ENCODE peak calls at places on chromosomes 6 and 20, in six cellular contexts. One of them, this sample, is unnamed.

GRCh38 chr6:90087103-90087833 is 193.0 kb downstream of the GJA10 start:
- DNase-seq in naive thymus-derived CD8-positive, alpha-beta T cell: no peak
- DNase-seq in activated CD4-positive, alpha-beta T cell treated with anti-CD3 and anti-CD28 coated beads, Interleukin-2, amount 10 ng/mL, durations not matched to agents 7 days and 5 days: no peak
- DNase-seq in small intestine: no peak
- DNase-seq in epithelial cell of esophagus: peak
- DNase-seq in mesenchymal stem cell: peak
- DNase-seq in this sample: peak

GRCh38 chr6:167113935-167114910 is 8.7 kb upstream of the CCR6 start:
- DNase-seq in naive thymus-derived CD8-positive, alpha-beta T cell: no peak
- DNase-seq in activated CD4-positive, alpha-beta T cell treated with anti-CD3 and anti-CD28 coated beads, Interleukin-2, amount 10 ng/mL, durations not matched to agents 7 days and 5 days: no peak
- DNase-seq in small intestine: peak
- DNase-seq in epithelial cell of esophagus: no peak
- DNase-seq in mesenchymal stem cell: no peak
- DNase-seq in this sample: no peak

GRCh38 chr6:114430534-114431124 is 87.8 kb upstream of the HS3ST5 start:
- DNase-seq in naive thymus-derived CD8-positive, alpha-beta T cell: no peak
- DNase-seq in activated CD4-positive, alpha-beta T cell treated with anti-CD3 and anti-CD28 coated beads, Interleukin-2, amount 10 ng/mL, durations not matched to agents 7 days and 5 days: no peak
- DNase-seq in small intestine: no peak
- DNase-seq in epithelial cell of esophagus: no peak
- DNase-seq in mesenchymal stem cell: peak
- DNase-seq in this sample: no peak

GRCh38 chr20:19770375-19770774 is 12.3 kb downstream of the RIN2 start:
- DNase-seq in naive thymus-derived CD8-positive, alpha-beta T cell: no peak
- DNase-seq in activated CD4-positive, alpha-beta T cell treated with anti-CD3 and anti-CD28 coated beads, Interleukin-2, amount 10 ng/mL, durations not matched to agents 7 days and 5 days: no peak
- DNase-seq in small intestine: no peak
- DNase-seq in epithelial cell of esophagus: no peak
- DNase-seq in mesenchymal stem cell: peak
- DNase-seq in this sample: no peak

GRCh38 chr6:1679691-1680068 is 70.0 kb downstream of the FOXC1 start:
- DNase-seq in naive thymus-derived CD8-positive, alpha-beta T cell: no peak
- DNase-seq in activated CD4-positive, alpha-beta T cell treated with anti-CD3 and anti-CD28 coated beads, Interleukin-2, amount 10 ng/mL, durations not matched to agents 7 days and 5 days: no peak
- DNase-seq in small intestine: no peak
- DNase-seq in epithelial cell of esophagus: no peak
- DNase-seq in mesenchymal stem cell: no peak
- DNase-seq in this sample: no peak

GRCh38 chr20:63522091-63522868 is 1.7 kb downstream of the PPDPF start:
- DNase-seq in naive thymus-derived CD8-positive, alpha-beta T cell: no peak
- DNase-seq in activated CD4-positive, alpha-beta T cell treated with anti-CD3 and anti-CD28 coated beads, Interleukin-2, amount 10 ng/mL, durations not matched to agents 7 days and 5 days: no peak
- DNase-seq in small intestine: no peak
- DNase-seq in epithelial cell of esophagus: no peak
- DNase-seq in mesenchymal stem cell: no peak
- DNase-seq in this sample: no peak

GRCh38 chr6:166310634-166311033 is 2.4 kb upstream of the PRR18 start:
- DNase-seq in naive thymus-derived CD8-positive, alpha-beta T cell: no peak
- DNase-seq in activated CD4-positive, alpha-beta T cell treated with anti-CD3 and anti-CD28 coated beads, Interleukin-2, amount 10 ng/mL, durations not matched to agents 7 days and 5 days: no peak
- DNase-seq in small intestine: no peak
- DNase-seq in epithelial cell of esophagus: no peak
- DNase-seq in mesenchymal stem cell: no peak
- DNase-seq in this sample: no peak

GRCh38 chr6:27129917-27130316 is 117.6 kb upstream of the PRSS16 start:
- DNase-seq in naive thymus-derived CD8-positive, alpha-beta T cell: no peak
- DNase-seq in activated CD4-positive, alpha-beta T cell treated with anti-CD3 and anti-CD28 coated beads, Interleukin-2, amount 10 ng/mL, durations not matched to agents 7 days and 5 days: no peak
- DNase-seq in small intestine: no peak
- DNase-seq in epithelial cell of esophagus: no peak
- DNase-seq in mesenchymal stem cell: no peak
- DNase-seq in this sample: no peak

GRCh38 chr6:18241208-18241836 is 23.0 kb downstream of the DEK start:
- DNase-seq in naive thymus-derived CD8-positive, alpha-beta T cell: no peak
- DNase-seq in activated CD4-positive, alpha-beta T cell treated with anti-CD3 and anti-CD28 coated beads, Interleukin-2, amount 10 ng/mL, durations not matched to agents 7 days and 5 days: no peak
- DNase-seq in small intestine: no peak
- DNase-seq in epithelial cell of esophagus: peak
- DNase-seq in mesenchymal stem cell: no peak
- DNase-seq in this sample: no peak

GRCh38 chr6:139655783-139656705 is 281.6 kb upstream of the CITED2 start:
- DNase-seq in naive thymus-derived CD8-positive, alpha-beta T cell: no peak
- DNase-seq in activated CD4-positive, alpha-beta T cell treated with anti-CD3 and anti-CD28 coated beads, Interleukin-2, amount 10 ng/mL, durations not matched to agents 7 days and 5 days: no peak
- DNase-seq in small intestine: peak
- DNase-seq in epithelial cell of esophagus: peak
- DNase-seq in mesenchymal stem cell: no peak
- DNase-seq in this sample: peak

GRCh38 chr20:44050925-44051660 is 135.9 kb downstream of the JPH2 start:
- DNase-seq in naive thymus-derived CD8-positive, alpha-beta T cell: no peak
- DNase-seq in activated CD4-positive, alpha-beta T cell treated with anti-CD3 and anti-CD28 coated beads, Interleukin-2, amount 10 ng/mL, durations not matched to agents 7 days and 5 days: no peak
- DNase-seq in small intestine: no peak
- DNase-seq in epithelial cell of esophagus: no peak
- DNase-seq in mesenchymal stem cell: no peak
- DNase-seq in this sample: no peak

GRCh38 chr6:167907837-167908681 is 81.3 kb downstream of the AFDN start:
- DNase-seq in naive thymus-derived CD8-positive, alpha-beta T cell: no peak
- DNase-seq in activated CD4-positive, alpha-beta T cell treated with anti-CD3 and anti-CD28 coated beads, Interleukin-2, amount 10 ng/mL, durations not matched to agents 7 days and 5 days: no peak
- DNase-seq in small intestine: peak
- DNase-seq in epithelial cell of esophagus: peak
- DNase-seq in mesenchymal stem cell: peak
- DNase-seq in this sample: peak

GRCh38 chr6:56043761-56044160 is 168.4 kb upstream of the BMP5 start:
- DNase-seq in naive thymus-derived CD8-positive, alpha-beta T cell: no peak
- DNase-seq in activated CD4-positive, alpha-beta T cell treated with anti-CD3 and anti-CD28 coated beads, Interleukin-2, amount 10 ng/mL, durations not matched to agents 7 days and 5 days: no peak
- DNase-seq in small intestine: no peak
- DNase-seq in epithelial cell of esophagus: no peak
- DNase-seq in mesenchymal stem cell: no peak
- DNase-seq in this sample: no peak

GRCh38 chr6:43724914-43725642 is 37.5 kb upstream of the MRPS18A start:
- DNase-seq in naive thymus-derived CD8-positive, alpha-beta T cell: peak
- DNase-seq in activated CD4-positive, alpha-beta T cell treated with anti-CD3 and anti-CD28 coated beads, Interleukin-2, amount 10 ng/mL, durations not matched to agents 7 days and 5 days: peak
- DNase-seq in small intestine: peak
- DNase-seq in epithelial cell of esophagus: peak
- DNase-seq in mesenchymal stem cell: peak
- DNase-seq in this sample: peak

GRCh38 chr20:21145424-21145823 is 19.5 kb downstream of the KIZ start:
- DNase-seq in naive thymus-derived CD8-positive, alpha-beta T cell: no peak
- DNase-seq in activated CD4-positive, alpha-beta T cell treated with anti-CD3 and anti-CD28 coated beads, Interleukin-2, amount 10 ng/mL, durations not matched to agents 7 days and 5 days: no peak
- DNase-seq in small intestine: no peak
- DNase-seq in epithelial cell of esophagus: no peak
- DNase-seq in mesenchymal stem cell: no peak
- DNase-seq in this sample: no peak

GRCh38 chr20:58092871-58093270 is 135.6 kb downstream of the ANKRD60 start:
- DNase-seq in naive thymus-derived CD8-positive, alpha-beta T cell: no peak
- DNase-seq in activated CD4-positive, alpha-beta T cell treated with anti-CD3 and anti-CD28 coated beads, Interleukin-2, amount 10 ng/mL, durations not matched to agents 7 days and 5 days: no peak
- DNase-seq in small intestine: no peak
- DNase-seq in epithelial cell of esophagus: no peak
- DNase-seq in mesenchymal stem cell: no peak
- DNase-seq in this sample: no peak

GRCh38 chr6:14462135-14462905 is 344.7 kb downstream of the CD83 start:
- DNase-seq in naive thymus-derived CD8-positive, alpha-beta T cell: no peak
- DNase-seq in activated CD4-positive, alpha-beta T cell treated with anti-CD3 and anti-CD28 coated beads, Interleukin-2, amount 10 ng/mL, durations not matched to agents 7 days and 5 days: no peak
- DNase-seq in small intestine: no peak
- DNase-seq in epithelial cell of esophagus: no peak
- DNase-seq in mesenchymal stem cell: no peak
- DNase-seq in this sample: no peak

GRCh38 chr6:37560737-37561103 is 61.0 kb upstream of the CCDC167 start:
- DNase-seq in naive thymus-derived CD8-positive, alpha-beta T cell: no peak
- DNase-seq in activated CD4-positive, alpha-beta T cell treated with anti-CD3 and anti-CD28 coated beads, Interleukin-2, amount 10 ng/mL, durations not matched to agents 7 days and 5 days: no peak
- DNase-seq in small intestine: no peak
- DNase-seq in epithelial cell of esophagus: no peak
- DNase-seq in mesenchymal stem cell: no peak
- DNase-seq in this sample: no peak

GRCh38 chr6:108501559-108501958 is 59.2 kb upstream of the FOXO3 start:
- DNase-seq in naive thymus-derived CD8-positive, alpha-beta T cell: no peak
- DNase-seq in activated CD4-positive, alpha-beta T cell treated with anti-CD3 and anti-CD28 coated beads, Interleukin-2, amount 10 ng/mL, durations not matched to agents 7 days and 5 days: no peak
- DNase-seq in small intestine: no peak
- DNase-seq in epithelial cell of esophagus: peak
- DNase-seq in mesenchymal stem cell: no peak
- DNase-seq in this sample: peak

GRCh38 chr6:159594106-159594749 is 98.8 kb downstream of the SOD2 start:
- DNase-seq in naive thymus-derived CD8-positive, alpha-beta T cell: no peak
- DNase-seq in activated CD4-positive, alpha-beta T cell treated with anti-CD3 and anti-CD28 coated beads, Interleukin-2, amount 10 ng/mL, durations not matched to agents 7 days and 5 days: no peak
- DNase-seq in small intestine: no peak
- DNase-seq in epithelial cell of esophagus: peak
- DNase-seq in mesenchymal stem cell: no peak
- DNase-seq in this sample: peak

GRCh38 chr6:168127384-168127868 is 48.4 kb upstream of the FRMD1 start:
- DNase-seq in naive thymus-derived CD8-positive, alpha-beta T cell: no peak
- DNase-seq in activated CD4-positive, alpha-beta T cell treated with anti-CD3 and anti-CD28 coated beads, Interleukin-2, amount 10 ng/mL, durations not matched to agents 7 days and 5 days: no peak
- DNase-seq in small intestine: no peak
- DNase-seq in epithelial cell of esophagus: no peak
- DNase-seq in mesenchymal stem cell: no peak
- DNase-seq in this sample: no peak

GRCh38 chr20:11271319-11271718 is 597.5 kb upstream of the JAG1 start:
- DNase-seq in naive thymus-derived CD8-positive, alpha-beta T cell: no peak
- DNase-seq in activated CD4-positive, alpha-beta T cell treated with anti-CD3 and anti-CD28 coated beads, Interleukin-2, amount 10 ng/mL, durations not matched to agents 7 days and 5 days: no peak
- DNase-seq in small intestine: no peak
- DNase-seq in epithelial cell of esophagus: no peak
- DNase-seq in mesenchymal stem cell: no peak
- DNase-seq in this sample: no peak

GRCh38 chr6:5638666-5639065 is 368.1 kb downstream of the NRN1 start:
- DNase-seq in naive thymus-derived CD8-positive, alpha-beta T cell: no peak
- DNase-seq in activated CD4-positive, alpha-beta T cell treated with anti-CD3 and anti-CD28 coated beads, Interleukin-2, amount 10 ng/mL, durations not matched to agents 7 days and 5 days: no peak
- DNase-seq in small intestine: no peak
- DNase-seq in epithelial cell of esophagus: no peak
- DNase-seq in mesenchymal stem cell: no peak
- DNase-seq in this sample: no peak

GRCh38 chr6:1286972-1287600 is 24.8 kb upstream of the FOXQ1 start:
- DNase-seq in naive thymus-derived CD8-positive, alpha-beta T cell: no peak
- DNase-seq in activated CD4-positive, alpha-beta T cell treated with anti-CD3 and anti-CD28 coated beads, Interleukin-2, amount 10 ng/mL, durations not matched to agents 7 days and 5 days: no peak
- DNase-seq in small intestine: peak
- DNase-seq in epithelial cell of esophagus: peak
- DNase-seq in mesenchymal stem cell: peak
- DNase-seq in this sample: peak

GRCh38 chr6:52640170-52640569 is 30.7 kb upstream of the TMEM14A start:
- DNase-seq in naive thymus-derived CD8-positive, alpha-beta T cell: no peak
- DNase-seq in activated CD4-positive, alpha-beta T cell treated with anti-CD3 and anti-CD28 coated beads, Interleukin-2, amount 10 ng/mL, durations not matched to agents 7 days and 5 days: no peak
- DNase-seq in small intestine: peak
- DNase-seq in epithelial cell of esophagus: no peak
- DNase-seq in mesenchymal stem cell: no peak
- DNase-seq in this sample: no peak

GRCh38 chr20:58293453-58293852 is 16.1 kb upstream of the RAB22A start:
- DNase-seq in naive thymus-derived CD8-positive, alpha-beta T cell: no peak
- DNase-seq in activated CD4-positive, alpha-beta T cell treated with anti-CD3 and anti-CD28 coated beads, Interleukin-2, amount 10 ng/mL, durations not matched to agents 7 days and 5 days: no peak
- DNase-seq in small intestine: peak
- DNase-seq in epithelial cell of esophagus: peak
- DNase-seq in mesenchymal stem cell: no peak
- DNase-seq in this sample: peak

GRCh38 chr6:68634503-68635411 is at the start of gene ADGRB3:
- DNase-seq in naive thymus-derived CD8-positive, alpha-beta T cell: no peak
- DNase-seq in activated CD4-positive, alpha-beta T cell treated with anti-CD3 and anti-CD28 coated beads, Interleukin-2, amount 10 ng/mL, durations not matched to agents 7 days and 5 days: peak
- DNase-seq in small intestine: peak
- DNase-seq in epithelial cell of esophagus: peak
- DNase-seq in mesenchymal stem cell: peak
- DNase-seq in this sample: no peak

GRCh38 chr6:56938634-56939294 is 16.1 kb upstream of the BEND6 start:
- DNase-seq in naive thymus-derived CD8-positive, alpha-beta T cell: no peak
- DNase-seq in activated CD4-positive, alpha-beta T cell treated with anti-CD3 and anti-CD28 coated beads, Interleukin-2, amount 10 ng/mL, durations not matched to agents 7 days and 5 days: no peak
- DNase-seq in small intestine: no peak
- DNase-seq in epithelial cell of esophagus: peak
- DNase-seq in mesenchymal stem cell: peak
- DNase-seq in this sample: peak

GRCh38 chr6:28709478-28710349 is 184.0 kb downstream of the GPX5 start:
- DNase-seq in naive thymus-derived CD8-positive, alpha-beta T cell: no peak
- DNase-seq in activated CD4-positive, alpha-beta T cell treated with anti-CD3 and anti-CD28 coated beads, Interleukin-2, amount 10 ng/mL, durations not matched to agents 7 days and 5 days: no peak
- DNase-seq in small intestine: no peak
- DNase-seq in epithelial cell of esophagus: peak
- DNase-seq in mesenchymal stem cell: peak
- DNase-seq in this sample: peak

GRCh38 chr20:41228858-41229257 is 88.7 kb downstream of the ZHX3 start:
- DNase-seq in naive thymus-derived CD8-positive, alpha-beta T cell: no peak
- DNase-seq in activated CD4-positive, alpha-beta T cell treated with anti-CD3 and anti-CD28 coated beads, Interleukin-2, amount 10 ng/mL, durations not matched to agents 7 days and 5 days: no peak
- DNase-seq in small intestine: no peak
- DNase-seq in epithelial cell of esophagus: no peak
- DNase-seq in mesenchymal stem cell: no peak
- DNase-seq in this sample: no peak

GRCh38 chr20:13922241-13922640 is 68.2 kb downstream of the SEL1L2 start:
- DNase-seq in naive thymus-derived CD8-positive, alpha-beta T cell: no peak
- DNase-seq in activated CD4-positive, alpha-beta T cell treated with anti-CD3 and anti-CD28 coated beads, Interleukin-2, amount 10 ng/mL, durations not matched to agents 7 days and 5 days: no peak
- DNase-seq in small intestine: no peak
- DNase-seq in epithelial cell of esophagus: no peak
- DNase-seq in mesenchymal stem cell: no peak
- DNase-seq in this sample: no peak